ENCODE peak calls at places on chromosomes 5 and 9, in four cellular contexts. B is DMS79; L is small intestine; W is stimulated activated CD8-positive, alpha-beta memory T cell treated with anti-CD3 and anti-CD28 coated beads, Interleukin-4, amount 100 ng/mL, for 1 hour. F is an unnamed sample.

GRCh38 chr9:130537346-130538050 is 41.9 kb upstream of the FUBP3 start:
- DNase-seq in B (no peak), L (no peak), W (no peak), F (no peak)

GRCh38 chr9:98856982-98857381 is 49.5 kb downstream of the GALNT12 start:
- DNase-seq in B (no peak), L (no peak), W (no peak), F (no peak)

GRCh38 chr9:135320943-135321342 is 158.6 kb upstream of the PPP1R26 start:
- DNase-seq in B (no peak), L (no peak), W (no peak), F (no peak)

GRCh38 chr9:7103382-7104170 is 345.8 kb downstream of the KDM4C start:
- DNase-seq in B (no peak), L (no peak), W (no peak), F (no peak)

GRCh38 chr9:7479300-7479699 is 320.3 kb downstream of the DMAC1 start:
- DNase-seq in B (no peak), L (no peak), W (no peak), F (peak)

GRCh38 chr5:30853158-30853557 is 340.3 kb upstream of the CDH6 start:
- DNase-seq in B (no peak), L (no peak), W (no peak), F (no peak)

GRCh38 chr9:110640736-110641135 is 27.9 kb upstream of the MUSK start:
- DNase-seq in B (no peak), L (no peak), W (no peak), F (peak)

GRCh38 chr9:92715488-92716231 is 45.7 kb upstream of the IPPK start:
- DNase-seq in B (no peak), L (no peak), W (no peak), F (no peak)

GRCh38 chr5:55096860-55097259 is 5.6 kb upstream of the GZMA start:
- DNase-seq in B (no peak), L (peak), W (no peak), F (peak)

GRCh38 chr5:16522096-16522495 is 56.5 kb upstream of the ZNF622 start:
- DNase-seq in B (no peak), L (peak), W (no peak), F (no peak)

GRCh38 chr5:142697356-142697807 is 11.5 kb upstream of the FGF1 start:
- DNase-seq in B (no peak), L (no peak), W (no peak), F (no peak)

GRCh38 chr5:79901631-79902030 is 89.4 kb downstream of the MTX3 start:
- DNase-seq in B (no peak), L (no peak), W (no peak), F (no peak)

GRCh38 chr5:144368556-144368955 is 197.9 kb downstream of the KCTD16 start:
- DNase-seq in B (no peak), L (peak), W (no peak), F (no peak)

GRCh38 chr5:9295466-9295801 is 250.4 kb downstream of the SEMA5A start:
- DNase-seq in B (no peak), L (no peak), W (no peak), F (no peak)

GRCh38 chr5:109922396-109922995 is 232.8 kb downstream of the MAN2A1 start:
- DNase-seq in B (no peak), L (no peak), W (no peak), F (peak)

GRCh38 chr5:157731272-157732129 is at the start of gene THG1L:
- DNase-seq in B (peak), L (peak), W (peak), F (peak)

GRCh38 chr5:1552469-1553255 is 28.9 kb upstream of the LPCAT1 start:
- DNase-seq in B (peak), L (no peak), W (no peak), F (no peak)

GRCh38 chr5:76789991-76790571 is 28.7 kb upstream of the F2RL1 start:
- DNase-seq in B (no peak), L (no peak), W (no peak), F (no peak)

GRCh38 chr9:124941689-124942561 is 1.0 kb upstream of the GOLGA1 start:
- DNase-seq in B (no peak), L (peak), W (peak), F (peak)

F was measured in Jurkat, Clone E6-1.